ENCODE peak calls at places on chromosomes 5 and 9, in ten cellular contexts. One of them, this sample, is unnamed.

GRCh38 chr9:114209151-114209550 is 53.8 kb downstream of the COL27A1 start:
- DNase-seq in cardiac muscle cell: no peak
- DNase-seq in stomach: no peak
- DNase-seq in amniotic stem cell: no peak
- DNase-seq in stimulated activated CD4-positive, alpha-beta T cell treated with anti-CD3 and anti-CD28 coated beads, Interleukin-1b, Interleukin-23, amount 100 ng/mL, for 24 hours: no peak
- DNase-seq in AG08395: no peak
- DNase-seq in HS-5: no peak
- DNase-seq in HS-27A: no peak
- DNase-seq in left ventricle myocardium inferior: no peak
- DNase-seq in CD8-positive, alpha-beta T cell: no peak
- DNase-seq in this sample: no peak

GRCh38 chr5:5335708-5336211 is 86.7 kb upstream of the ICE1 start:
- DNase-seq in AG08395: peak; percentile 34
- DNase-seq in HS-27A: peak; percentile 41
- DNase-seq in stomach: no peak
- DNase-seq in left ventricle myocardium inferior: no peak
- DNase-seq in HS-5: peak; percentile 54
- DNase-seq in cardiac muscle cell: no peak
- DNase-seq in amniotic stem cell: no peak
- DNase-seq in stimulated activated CD4-positive, alpha-beta T cell treated with anti-CD3 and anti-CD28 coated beads, Interleukin-1b, Interleukin-23, amount 100 ng/mL, for 24 hours: no peak
- DNase-seq in CD8-positive, alpha-beta T cell: no peak
- DNase-seq in this sample: peak; percentile 81

GRCh38 chr5:113295111-113295539 is 139.7 kb downstream of the TSSK1B start:
- DNase-seq in stomach: no peak
- DNase-seq in HS-27A: no peak
- DNase-seq in amniotic stem cell: no peak
- DNase-seq in CD8-positive, alpha-beta T cell: no peak
- DNase-seq in HS-5: no peak
- DNase-seq in left ventricle myocardium inferior: no peak
- DNase-seq in AG08395: no peak
- DNase-seq in stimulated activated CD4-positive, alpha-beta T cell treated with anti-CD3 and anti-CD28 coated beads, Interleukin-1b, Interleukin-23, amount 100 ng/mL, for 24 hours: no peak
- DNase-seq in cardiac muscle cell: no peak
- DNase-seq in this sample: no peak

GRCh38 chr5:135398160-135398854 is 724 bp downstream of the MACROH2A1 start:
- DNase-seq in HS-5: no peak
- DNase-seq in HS-27A: no peak
- DNase-seq in stimulated activated CD4-positive, alpha-beta T cell treated with anti-CD3 and anti-CD28 coated beads, Interleukin-1b, Interleukin-23, amount 100 ng/mL, for 24 hours: peak; percentile 11
- DNase-seq in stomach: peak; percentile 48
- DNase-seq in AG08395: no peak
- DNase-seq in CD8-positive, alpha-beta T cell: peak; percentile 24
- DNase-seq in cardiac muscle cell: peak; percentile 49
- DNase-seq in left ventricle myocardium inferior: no peak
- DNase-seq in amniotic stem cell: no peak
- DNase-seq in this sample: no peak

GRCh38 chr5:80967500-80968181 is 7.5 kb downstream of the RASGRF2 start:
- DNase-seq in HS-27A: peak; percentile 51
- DNase-seq in stomach: no peak
- DNase-seq in AG08395: peak; percentile 27
- DNase-seq in amniotic stem cell: peak; percentile 5
- DNase-seq in HS-5: peak; percentile 94
- DNase-seq in stimulated activated CD4-positive, alpha-beta T cell treated with anti-CD3 and anti-CD28 coated beads, Interleukin-1b, Interleukin-23, amount 100 ng/mL, for 24 hours: no peak
- DNase-seq in cardiac muscle cell: no peak
- DNase-seq in left ventricle myocardium inferior: no peak
- DNase-seq in CD8-positive, alpha-beta T cell: no peak
- DNase-seq in this sample: peak; percentile 87

GRCh38 chr5:9173281-9174048 is 372.4 kb downstream of the SEMA5A start:
- DNase-seq in amniotic stem cell: peak; percentile 45
- DNase-seq in HS-27A: no peak
- DNase-seq in HS-5: peak; percentile 87
- DNase-seq in cardiac muscle cell: no peak
- DNase-seq in left ventricle myocardium inferior: no peak
- DNase-seq in stimulated activated CD4-positive, alpha-beta T cell treated with anti-CD3 and anti-CD28 coated beads, Interleukin-1b, Interleukin-23, amount 100 ng/mL, for 24 hours: no peak
- DNase-seq in CD8-positive, alpha-beta T cell: no peak
- DNase-seq in AG08395: peak; percentile 54
- DNase-seq in stomach: no peak
- DNase-seq in this sample: peak; percentile 61

GRCh38 chr5:154575869-154576806 is 98.1 kb upstream of the HAND1 start:
- DNase-seq in stimulated activated CD4-positive, alpha-beta T cell treated with anti-CD3 and anti-CD28 coated beads, Interleukin-1b, Interleukin-23, amount 100 ng/mL, for 24 hours: no peak
- DNase-seq in HS-27A: no peak
- DNase-seq in left ventricle myocardium inferior: no peak
- DNase-seq in AG08395: no peak
- DNase-seq in amniotic stem cell: no peak
- DNase-seq in stomach: no peak
- DNase-seq in HS-5: no peak
- DNase-seq in cardiac muscle cell: peak; percentile 60
- DNase-seq in CD8-positive, alpha-beta T cell: no peak
- DNase-seq in this sample: no peak

GRCh38 chr5:64744914-64745313 is 23.6 kb downstream of the SREK1IP1 start:
- DNase-seq in stomach: no peak
- DNase-seq in CD8-positive, alpha-beta T cell: no peak
- DNase-seq in AG08395: no peak
- DNase-seq in stimulated activated CD4-positive, alpha-beta T cell treated with anti-CD3 and anti-CD28 coated beads, Interleukin-1b, Interleukin-23, amount 100 ng/mL, for 24 hours: no peak
- DNase-seq in HS-5: no peak
- DNase-seq in left ventricle myocardium inferior: no peak
- DNase-seq in HS-27A: no peak
- DNase-seq in amniotic stem cell: no peak
- DNase-seq in cardiac muscle cell: no peak
- DNase-seq in this sample: no peak

GRCh38 chr5:148858106-148858505 is 31.7 kb downstream of the ADRB2 start:
- DNase-seq in HS-27A: peak; percentile 56
- DNase-seq in CD8-positive, alpha-beta T cell: no peak
- DNase-seq in amniotic stem cell: peak; percentile 19
- DNase-seq in stimulated activated CD4-positive, alpha-beta T cell treated with anti-CD3 and anti-CD28 coated beads, Interleukin-1b, Interleukin-23, amount 100 ng/mL, for 24 hours: no peak
- DNase-seq in left ventricle myocardium inferior: no peak
- DNase-seq in AG08395: peak; percentile 67
- DNase-seq in stomach: no peak
- DNase-seq in HS-5: no peak
- DNase-seq in cardiac muscle cell: no peak
- DNase-seq in this sample: peak; percentile 11

GRCh38 chr9:117412841-117413240 is 2.0 kb downstream of the ASTN2 start:
- DNase-seq in CD8-positive, alpha-beta T cell: no peak
- DNase-seq in stomach: no peak
- DNase-seq in stimulated activated CD4-positive, alpha-beta T cell treated with anti-CD3 and anti-CD28 coated beads, Interleukin-1b, Interleukin-23, amount 100 ng/mL, for 24 hours: no peak
- DNase-seq in left ventricle myocardium inferior: no peak
- DNase-seq in AG08395: no peak
- DNase-seq in HS-27A: no peak
- DNase-seq in HS-5: no peak
- DNase-seq in cardiac muscle cell: no peak
- DNase-seq in amniotic stem cell: no peak
- DNase-seq in this sample: no peak

GRCh38 chr9:20297646-20298084 is 324.6 kb downstream of the MLLT3 start:
- DNase-seq in cardiac muscle cell: no peak
- DNase-seq in stomach: no peak
- DNase-seq in AG08395: peak; percentile 29
- DNase-seq in amniotic stem cell: no peak
- DNase-seq in HS-27A: no peak
- DNase-seq in HS-5: no peak
- DNase-seq in CD8-positive, alpha-beta T cell: no peak
- DNase-seq in stimulated activated CD4-positive, alpha-beta T cell treated with anti-CD3 and anti-CD28 coated beads, Interleukin-1b, Interleukin-23, amount 100 ng/mL, for 24 hours: no peak
- DNase-seq in left ventricle myocardium inferior: no peak
- DNase-seq in this sample: peak; percentile 91

GRCh38 chr9:89750117-89750551 is 145.3 kb downstream of the GADD45G start:
- DNase-seq in HS-27A: no peak
- DNase-seq in amniotic stem cell: no peak
- DNase-seq in AG08395: no peak
- DNase-seq in CD8-positive, alpha-beta T cell: no peak
- DNase-seq in cardiac muscle cell: no peak
- DNase-seq in HS-5: no peak
- DNase-seq in left ventricle myocardium inferior: peak; percentile 75
- DNase-seq in stimulated activated CD4-positive, alpha-beta T cell treated with anti-CD3 and anti-CD28 coated beads, Interleukin-1b, Interleukin-23, amount 100 ng/mL, for 24 hours: no peak
- DNase-seq in stomach: no peak
- DNase-seq in this sample: no peak

GRCh38 chr5:662751-663435 is 30.3 kb downstream of the TPPP start:
- DNase-seq in CD8-positive, alpha-beta T cell: no peak
- DNase-seq in HS-5: no peak
- DNase-seq in AG08395: no peak
- DNase-seq in stimulated activated CD4-positive, alpha-beta T cell treated with anti-CD3 and anti-CD28 coated beads, Interleukin-1b, Interleukin-23, amount 100 ng/mL, for 24 hours: no peak
- DNase-seq in HS-27A: no peak
- DNase-seq in stomach: no peak
- DNase-seq in amniotic stem cell: no peak
- DNase-seq in cardiac muscle cell: no peak
- DNase-seq in left ventricle myocardium inferior: peak; percentile 12
- DNase-seq in this sample: no peak

GRCh38 chr5:139911425-139912120 is 116.0 kb downstream of the PSD2 start:
- DNase-seq in HS-5: no peak
- DNase-seq in stomach: no peak
- DNase-seq in stimulated activated CD4-positive, alpha-beta T cell treated with anti-CD3 and anti-CD28 coated beads, Interleukin-1b, Interleukin-23, amount 100 ng/mL, for 24 hours: no peak
- DNase-seq in HS-27A: no peak
- DNase-seq in left ventricle myocardium inferior: no peak
- DNase-seq in amniotic stem cell: no peak
- DNase-seq in cardiac muscle cell: no peak
- DNase-seq in AG08395: no peak
- DNase-seq in CD8-positive, alpha-beta T cell: no peak
- DNase-seq in this sample: no peak

GRCh38 chr9:119094086-119094485 is 275.1 kb downstream of the BRINP1 start:
- DNase-seq in stimulated activated CD4-positive, alpha-beta T cell treated with anti-CD3 and anti-CD28 coated beads, Interleukin-1b, Interleukin-23, amount 100 ng/mL, for 24 hours: no peak
- DNase-seq in HS-5: no peak
- DNase-seq in stomach: no peak
- DNase-seq in amniotic stem cell: no peak
- DNase-seq in CD8-positive, alpha-beta T cell: no peak
- DNase-seq in cardiac muscle cell: peak; percentile 13
- DNase-seq in AG08395: no peak
- DNase-seq in left ventricle myocardium inferior: no peak
- DNase-seq in HS-27A: no peak
- DNase-seq in this sample: no peak

GRCh38 chr9:77194423-77194822 is 17.1 kb downstream of the VPS13A start:
- DNase-seq in stimulated activated CD4-positive, alpha-beta T cell treated with anti-CD3 and anti-CD28 coated beads, Interleukin-1b, Interleukin-23, amount 100 ng/mL, for 24 hours: no peak
- DNase-seq in AG08395: no peak
- DNase-seq in HS-5: no peak
- DNase-seq in left ventricle myocardium inferior: no peak
- DNase-seq in cardiac muscle cell: no peak
- DNase-seq in amniotic stem cell: no peak
- DNase-seq in stomach: no peak
- DNase-seq in CD8-positive, alpha-beta T cell: no peak
- DNase-seq in HS-27A: no peak
- DNase-seq in this sample: peak; percentile 3

GRCh38 chr9:36190388-36191289 is at the start of gene CLTA:
- DNase-seq in AG08395: peak; percentile 99
- DNase-seq in HS-27A: peak; percentile 99
- DNase-seq in CD8-positive, alpha-beta T cell: peak; percentile 88
- DNase-seq in HS-5: peak; percentile 93
- DNase-seq in cardiac muscle cell: peak; percentile 99
- DNase-seq in left ventricle myocardium inferior: peak; percentile 96
- DNase-seq in stimulated activated CD4-positive, alpha-beta T cell treated with anti-CD3 and anti-CD28 coated beads, Interleukin-1b, Interleukin-23, amount 100 ng/mL, for 24 hours: peak; percentile 79
- DNase-seq in amniotic stem cell: peak; percentile 94
- DNase-seq in stomach: peak; percentile 96
- DNase-seq in this sample: peak; percentile 99

GRCh38 chr5:112386716-112387115 is 32.4 kb downstream of the EPB41L4A start:
- DNase-seq in cardiac muscle cell: no peak
- DNase-seq in CD8-positive, alpha-beta T cell: no peak
- DNase-seq in amniotic stem cell: no peak
- DNase-seq in stimulated activated CD4-positive, alpha-beta T cell treated with anti-CD3 and anti-CD28 coated beads, Interleukin-1b, Interleukin-23, amount 100 ng/mL, for 24 hours: no peak
- DNase-seq in AG08395: no peak
- DNase-seq in HS-27A: no peak
- DNase-seq in left ventricle myocardium inferior: no peak
- DNase-seq in stomach: no peak
- DNase-seq in HS-5: no peak
- DNase-seq in this sample: no peak

This sample was measured in amniotic epithelial cell.